ENCODE peak calls at places on chromosome 20, in seven cellular contexts. One of them, this sample, is unnamed.

GRCh38 chr20:38635721-38636285 is 34.2 kb downstream of the ARHGAP40 start:
- DNase-seq in activated naive CD4-positive, alpha-beta T cell treated with Interleukin-2 at 50 U/mL for 16 hours: no peak
- DNase-seq in mesothelial cell of epicardium: no peak
- DNase-seq in activated CD4-positive, CD25-positive, alpha-beta regulatory T cell: no peak
- DNase-seq in activated T-helper 1 cell treated with anti-CD3 and anti-CD28 coated beads, Interleukin-2, amount 50 U/mL, for 16 hours: no peak
- DNase-seq in sigmoid colon: no peak
- DNase-seq in kidney epithelial cell: peak
- DNase-seq in this sample: no peak

GRCh38 chr20:20143646-20144045 is 91.3 kb downstream of the CFAP61 start:
- DNase-seq in mesothelial cell of epicardium: no peak
- DNase-seq in kidney epithelial cell: no peak
- DNase-seq in activated T-helper 1 cell treated with anti-CD3 and anti-CD28 coated beads, Interleukin-2, amount 50 U/mL, for 16 hours: no peak
- DNase-seq in activated naive CD4-positive, alpha-beta T cell treated with Interleukin-2 at 50 U/mL for 16 hours: no peak
- DNase-seq in sigmoid colon: no peak
- DNase-seq in activated CD4-positive, CD25-positive, alpha-beta regulatory T cell: no peak
- DNase-seq in this sample: no peak

GRCh38 chr20:49483706-49484101 is 1.2 kb upstream of the KCNB1 start:
- DNase-seq in kidney epithelial cell: no peak
- DNase-seq in sigmoid colon: no peak
- DNase-seq in mesothelial cell of epicardium: no peak
- DNase-seq in activated naive CD4-positive, alpha-beta T cell treated with Interleukin-2 at 50 U/mL for 16 hours: no peak
- DNase-seq in activated T-helper 1 cell treated with anti-CD3 and anti-CD28 coated beads, Interleukin-2, amount 50 U/mL, for 16 hours: no peak
- DNase-seq in activated CD4-positive, CD25-positive, alpha-beta regulatory T cell: no peak
- DNase-seq in this sample: no peak

GRCh38 chr20:58897493-58897892 is 45.0 kb downstream of the GNAS start:
- DNase-seq in kidney epithelial cell: no peak
- DNase-seq in activated naive CD4-positive, alpha-beta T cell treated with Interleukin-2 at 50 U/mL for 16 hours: no peak
- DNase-seq in activated CD4-positive, CD25-positive, alpha-beta regulatory T cell: no peak
- DNase-seq in sigmoid colon: no peak
- DNase-seq in activated T-helper 1 cell treated with anti-CD3 and anti-CD28 coated beads, Interleukin-2, amount 50 U/mL, for 16 hours: no peak
- DNase-seq in mesothelial cell of epicardium: no peak
- DNase-seq in this sample: no peak

GRCh38 chr20:25005661-25006060 is 13.1 kb upstream of the APMAP start:
- DNase-seq in activated naive CD4-positive, alpha-beta T cell treated with Interleukin-2 at 50 U/mL for 16 hours: no peak
- DNase-seq in kidney epithelial cell: no peak
- DNase-seq in activated T-helper 1 cell treated with anti-CD3 and anti-CD28 coated beads, Interleukin-2, amount 50 U/mL, for 16 hours: no peak
- DNase-seq in sigmoid colon: peak
- DNase-seq in activated CD4-positive, CD25-positive, alpha-beta regulatory T cell: no peak
- DNase-seq in mesothelial cell of epicardium: no peak
- DNase-seq in this sample: no peak

GRCh38 chr20:39110819-39111136 is 148.6 kb downstream of the DHX35 start:
- DNase-seq in sigmoid colon: no peak
- DNase-seq in activated T-helper 1 cell treated with anti-CD3 and anti-CD28 coated beads, Interleukin-2, amount 50 U/mL, for 16 hours: no peak
- DNase-seq in activated CD4-positive, CD25-positive, alpha-beta regulatory T cell: no peak
- DNase-seq in kidney epithelial cell: no peak
- DNase-seq in mesothelial cell of epicardium: no peak
- DNase-seq in activated naive CD4-positive, alpha-beta T cell treated with Interleukin-2 at 50 U/mL for 16 hours: no peak
- DNase-seq in this sample: no peak

GRCh38 chr20:33647603-33648395 is 14.3 kb upstream of the C20orf144 start:
- DNase-seq in activated T-helper 1 cell treated with anti-CD3 and anti-CD28 coated beads, Interleukin-2, amount 50 U/mL, for 16 hours: no peak
- DNase-seq in activated CD4-positive, CD25-positive, alpha-beta regulatory T cell: no peak
- DNase-seq in kidney epithelial cell: no peak
- DNase-seq in sigmoid colon: no peak
- DNase-seq in mesothelial cell of epicardium: no peak
- DNase-seq in activated naive CD4-positive, alpha-beta T cell treated with Interleukin-2 at 50 U/mL for 16 hours: no peak
- DNase-seq in this sample: no peak

GRCh38 chr20:10111144-10111771 is 76.5 kb downstream of the ANKEF1 start:
- DNase-seq in kidney epithelial cell: no peak
- DNase-seq in sigmoid colon: no peak
- DNase-seq in activated naive CD4-positive, alpha-beta T cell treated with Interleukin-2 at 50 U/mL for 16 hours: no peak
- DNase-seq in mesothelial cell of epicardium: no peak
- DNase-seq in activated T-helper 1 cell treated with anti-CD3 and anti-CD28 coated beads, Interleukin-2, amount 50 U/mL, for 16 hours: no peak
- DNase-seq in activated CD4-positive, CD25-positive, alpha-beta regulatory T cell: no peak
- DNase-seq in this sample: no peak

GRCh38 chr20:14383326-14383725 is 45.9 kb upstream of the FLRT3 start:
- DNase-seq in mesothelial cell of epicardium: no peak
- DNase-seq in activated T-helper 1 cell treated with anti-CD3 and anti-CD28 coated beads, Interleukin-2, amount 50 U/mL, for 16 hours: no peak
- DNase-seq in activated CD4-positive, CD25-positive, alpha-beta regulatory T cell: no peak
- DNase-seq in sigmoid colon: no peak
- DNase-seq in activated naive CD4-positive, alpha-beta T cell treated with Interleukin-2 at 50 U/mL for 16 hours: no peak
- DNase-seq in kidney epithelial cell: no peak
- DNase-seq in this sample: no peak

GRCh38 chr20:63320041-63320511 is 27.1 kb downstream of the COL20A1 start:
- DNase-seq in kidney epithelial cell: no peak
- DNase-seq in mesothelial cell of epicardium: no peak
- DNase-seq in activated naive CD4-positive, alpha-beta T cell treated with Interleukin-2 at 50 U/mL for 16 hours: no peak
- DNase-seq in activated T-helper 1 cell treated with anti-CD3 and anti-CD28 coated beads, Interleukin-2, amount 50 U/mL, for 16 hours: no peak
- DNase-seq in sigmoid colon: peak
- DNase-seq in activated CD4-positive, CD25-positive, alpha-beta regulatory T cell: no peak
- DNase-seq in this sample: no peak

GRCh38 chr20:1332749-1333300 is 3.9 kb upstream of the SDCBP2 start:
- DNase-seq in activated naive CD4-positive, alpha-beta T cell treated with Interleukin-2 at 50 U/mL for 16 hours: no peak
- DNase-seq in kidney epithelial cell: no peak
- DNase-seq in activated CD4-positive, CD25-positive, alpha-beta regulatory T cell: no peak
- DNase-seq in mesothelial cell of epicardium: no peak
- DNase-seq in sigmoid colon: no peak
- DNase-seq in activated T-helper 1 cell treated with anti-CD3 and anti-CD28 coated beads, Interleukin-2, amount 50 U/mL, for 16 hours: no peak
- DNase-seq in this sample: no peak

GRCh38 chr20:37911838-37912273 is 8.9 kb downstream of the VSTM2L start:
- DNase-seq in sigmoid colon: peak
- DNase-seq in activated CD4-positive, CD25-positive, alpha-beta regulatory T cell: no peak
- DNase-seq in activated T-helper 1 cell treated with anti-CD3 and anti-CD28 coated beads, Interleukin-2, amount 50 U/mL, for 16 hours: no peak
- DNase-seq in mesothelial cell of epicardium: no peak
- DNase-seq in activated naive CD4-positive, alpha-beta T cell treated with Interleukin-2 at 50 U/mL for 16 hours: no peak
- DNase-seq in kidney epithelial cell: no peak
- DNase-seq in this sample: no peak

This sample was measured in progenitor cell of endocrine pancreas.